ENCODE peak calls at places on chromosome 4, in seven cellular contexts. L is pancreas, V is GM06990, S is IMR-90, G is tibial nerve, Q is coronary artery, P is GM12878. T is an unnamed sample.

GRCh38 chr4:152106113-152106763 is 345.4 kb upstream of the GATB start:
- DNase-seq in G (peak; percentile 80), Q (peak; percentile 80), V (no peak), S (peak; percentile 97), L (no peak), P (no peak), T (peak; percentile 87)

GRCh38 chr4:173866289-173866688 is 336.3 kb upstream of the HAND2 start:
- DNase-seq in L (no peak), P (no peak), Q (no peak), V (no peak), G (no peak), S (no peak), T (no peak)

GRCh38 chr4:185504098-185505047 is 30.9 kb downstream of the PDLIM3 start:
- DNase-seq in S (peak; percentile 75), P (no peak), V (no peak), Q (peak; percentile 95), L (no peak), G (peak; percentile 11), T (no peak)

GRCh38 chr4:84498203-84499026 is 677 bp downstream of the NKX6-1 start:
- DNase-seq in S (peak; percentile 7), Q (no peak), L (peak; percentile 70), V (no peak), G (no peak), P (no peak), T (no peak)

GRCh38 chr4:173506780-173507211 is 23.2 kb downstream of the HAND2 start:
- DNase-seq in Q (no peak), P (no peak), S (no peak), G (no peak), V (no peak), L (no peak), T (no peak)

GRCh38 chr4:118034061-118034785 is at the start of gene NDST3:
- DNase-seq in L (no peak), V (no peak), S (peak; percentile 31), P (no peak), G (peak; percentile 22), Q (no peak), T (peak; percentile 70)

GRCh38 chr4:1870578-1871443 is at the start of gene NSD2:
- DNase-seq in G (peak; percentile 76), S (peak; percentile 87), P (no peak), L (peak; percentile 92), V (peak; percentile 95), Q (peak; percentile 89), T (peak; percentile 64)

GRCh38 chr4:146335763-146336412 is 121.5 kb downstream of the REELD1 start:
- DNase-seq in L (no peak), V (no peak), P (no peak), Q (no peak), S (no peak), G (no peak), T (no peak)

GRCh38 chr4:158605393-158605792 is 66.3 kb downstream of the C4orf46 start:
- DNase-seq in G (no peak), L (no peak), S (no peak), Q (no peak), V (no peak), P (no peak), T (no peak)

GRCh38 chr4:21888195-21888976 is 60.2 kb downstream of the KCNIP4 start:
- DNase-seq in S (peak; percentile 93), Q (no peak), V (no peak), L (no peak), G (no peak), P (no peak), T (peak; percentile 80)

GRCh38 chr4:108144451-108144850 is 24.3 kb downstream of the LEF1 start:
- DNase-seq in S (no peak), V (no peak), L (no peak), G (no peak), Q (no peak), P (no peak), T (no peak)

GRCh38 chr4:26441771-26442170 is 48.5 kb downstream of the CCKAR start:
- DNase-seq in P (no peak), Q (no peak), V (no peak), S (no peak), L (no peak), G (no peak), T (no peak)

GRCh38 chr4:172865531-172866127 is 303.0 kb upstream of the GALNT7 start:
- DNase-seq in V (no peak), Q (no peak), L (no peak), G (no peak), S (no peak), P (no peak), T (no peak)

GRCh38 chr4:8906668-8906970 is 35.0 kb upstream of the HMX1 start:
- DNase-seq in G (no peak), P (no peak), L (no peak), S (no peak), Q (peak; percentile 49), V (no peak), T (no peak)

GRCh38 chr4:86614896-86615295 is 20.8 kb downstream of the PTPN13 start:
- DNase-seq in L (no peak), P (no peak), S (no peak), G (no peak), V (no peak), Q (no peak), T (no peak)

GRCh38 chr4:101644516-101644915 is 146.0 kb upstream of the BANK1 start:
- DNase-seq in L (no peak), V (no peak), G (no peak), P (no peak), Q (no peak), S (no peak), T (no peak)

GRCh38 chr4:675980-676870 is 1.9 kb downstream of the MYL5 start:
- DNase-seq in V (peak; percentile 77), S (no peak), L (peak; percentile 65), Q (no peak), G (no peak), P (no peak), T (no peak)

GRCh38 chr4:114597410-114598115 is 1.0 kb upstream of the UGT8 start:
- DNase-seq in P (no peak), Q (no peak), L (no peak), G (no peak), S (no peak), V (no peak), T (no peak)
- H3K4me3 ChIP-seq in P (no peak overlapping the region), Q (peak overlapping the region; percentile 72), L (peak overlapping the region; percentile 63), G (peak overlapping the region; percentile 59), S (no peak overlapping the region), V (no peak overlapping the region), T (peak overlapping the region; percentile 58)

DNA sequence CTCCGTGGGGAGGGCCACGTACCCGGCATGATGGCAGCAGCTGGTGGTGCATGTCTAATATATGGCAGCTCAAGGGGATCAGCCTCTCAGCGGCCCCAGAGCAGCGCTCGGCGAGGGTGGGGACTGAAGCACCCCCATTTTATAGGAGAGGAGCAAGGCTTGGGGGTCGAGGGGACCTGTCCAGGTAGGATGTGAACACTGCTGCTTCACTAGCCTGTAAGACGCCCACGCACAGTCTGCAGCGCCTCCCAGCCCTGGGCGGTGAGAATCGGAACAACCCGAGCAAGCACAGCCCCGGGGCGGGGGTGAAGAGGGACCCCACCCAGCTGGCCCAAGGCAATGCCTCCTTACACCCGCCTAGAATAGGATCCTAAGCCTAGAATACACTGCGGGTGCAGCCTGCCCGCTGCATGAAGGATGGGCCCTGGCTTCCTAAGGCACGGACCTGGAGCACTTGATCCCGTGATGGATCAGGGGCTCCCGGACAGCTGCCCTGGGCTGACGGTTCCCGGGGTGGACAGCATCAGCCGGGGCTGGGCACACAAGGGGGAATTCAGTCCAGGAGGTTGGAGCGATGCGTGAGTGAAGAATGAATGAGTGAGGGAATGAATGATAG is 17.6 kb downstream of the ADRA2C start:
- DNase-seq in Q (no peak), V (no peak), G (no peak), S (no peak), P (no peak), L (peak; percentile 69), T (no peak)
- TF ChIP-seq CTCF in Q (peak; percentile 10), V (peak; percentile 32), G (no peak), S (peak; percentile 10), P (peak; percentile 29), L (peak; percentile 24), T (no peak)

GRCh38 chr4:11469900-11470708 is 41.4 kb upstream of the HS3ST1 start:
- DNase-seq in G (no peak), P (peak; percentile 38), V (peak; percentile 57), Q (no peak), L (no peak), S (no peak), T (no peak)

GRCh38 chr4:11470709-11471441 is 42.2 kb upstream of the HS3ST1 start:
- DNase-seq in L (no peak), P (no peak), S (no peak), G (no peak), Q (no peak), V (no peak), T (no peak)

GRCh38 chr4:11472535-11472934 is 43.8 kb upstream of the HS3ST1 start:
- DNase-seq in V (no peak), L (no peak), G (no peak), S (no peak), Q (no peak), P (no peak), T (no peak)

GRCh38 chr4:11468901-11469300 is 40.2 kb upstream of the HS3ST1 start:
- DNase-seq in L (no peak), V (no peak), G (no peak), Q (no peak), S (no peak), P (no peak), T (no peak)

DNA sequence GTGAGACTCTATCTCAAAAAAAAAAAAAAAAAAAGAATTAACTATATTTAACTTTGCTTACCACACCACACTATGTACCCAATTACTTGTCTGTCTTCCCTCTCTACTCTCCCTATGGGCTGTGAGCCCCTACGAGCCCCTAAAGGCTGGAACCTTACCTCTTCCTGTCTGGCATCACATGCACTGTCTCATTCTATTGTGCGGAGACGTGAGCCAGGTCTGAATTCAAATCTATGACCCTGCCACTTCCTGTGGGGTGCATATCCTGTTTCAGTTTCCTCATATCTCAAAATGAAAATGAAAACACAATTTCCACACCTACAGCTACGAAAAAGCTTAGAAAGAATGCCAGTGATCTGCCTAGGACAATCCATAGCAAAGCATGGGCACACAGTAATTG is 42.9 kb upstream of the HS3ST1 start:
- DNase-seq in P (peak; percentile 39), S (no peak), Q (no peak), L (no peak), G (peak; percentile 17), V (peak; percentile 34), T (no peak)
- H3K4me3 ChIP-seq in P (no peak overlapping the region), S (no peak overlapping the region), Q (no peak overlapping the region), L (no peak overlapping the region), G (no peak overlapping the region), V (no peak overlapping the region), T (no peak overlapping the region)

DNA sequence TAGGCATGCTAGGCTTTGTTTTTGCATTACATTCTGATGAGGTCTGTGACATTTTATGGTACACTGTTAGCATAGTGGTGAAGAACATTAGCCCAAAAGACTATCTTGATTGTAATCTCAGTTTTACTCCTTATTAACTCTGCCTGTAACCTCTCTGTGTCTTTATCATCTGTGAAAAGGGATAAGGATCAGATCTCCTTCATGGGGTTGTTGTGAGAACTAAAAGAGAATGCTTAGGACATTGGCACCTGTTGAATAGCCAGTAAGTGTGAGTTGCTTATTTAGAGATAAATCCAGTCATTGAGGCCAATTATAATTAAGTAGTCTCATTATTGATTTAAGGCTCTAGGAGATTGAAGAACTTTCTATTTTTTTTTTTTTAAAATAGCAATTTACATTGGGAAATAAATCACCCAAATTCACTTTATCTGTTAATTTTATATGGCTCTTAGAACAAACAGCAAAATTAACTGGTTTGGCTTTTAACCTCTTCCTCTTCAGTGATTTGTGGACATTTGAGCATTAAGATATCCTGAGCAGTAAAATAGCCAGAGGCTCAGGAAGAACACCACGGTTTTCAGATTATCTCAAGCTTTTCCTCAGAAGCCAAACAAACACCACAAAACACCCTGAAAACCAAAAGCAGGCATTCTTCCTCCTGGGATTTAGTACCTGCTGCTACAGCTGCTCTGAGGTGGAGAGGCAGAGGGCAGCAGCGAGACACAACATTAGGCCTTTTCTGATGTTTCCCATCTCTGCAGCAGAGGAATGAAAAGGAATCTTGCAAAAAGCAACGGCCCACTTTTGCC is 192.9 kb downstream of the ARHGAP10 start:
- DNase-seq in G (no peak), S (peak; percentile 40), Q (no peak), V (no peak), P (no peak), L (no peak), T (peak; percentile 20)
- TF ChIP-seq CTCF in G (no peak), S (peak; percentile 43), Q (no peak), V (peak; percentile 33), P (peak; percentile 30), L (peak; percentile 15), T (peak; percentile 76)

T was measured in astrocyte of the cerebellum.